ENCODE peak calls at places on chromosomes 5 and 9, in seven cellular contexts. X, A, B, Q, C, U and E are unnamed samples.

GRCh38 chr9:134365791-134366222 is 39.6 kb downstream of the RXRA start:
- DNase-seq in X (no peak), A (no peak), B (peak), Q (peak), C (peak), U (peak), E (no peak)

GRCh38 chr9:105064248-105065118 is 136.5 kb upstream of the ABCA1 start:
- DNase-seq in X (peak), A (peak), B (peak), Q (peak), C (peak), U (peak), E (peak)

GRCh38 chr9:3027260-3027659 is 183.4 kb upstream of the PUM3 start:
- DNase-seq in X (no peak), A (no peak), B (no peak), Q (no peak), C (no peak), U (no peak), E (no peak)

GRCh38 chr5:181283347-181283746 is 22.4 kb upstream of the TRIM52 start:
- DNase-seq in X (no peak), A (no peak), B (no peak), Q (no peak), C (no peak), U (no peak), E (no peak)

GRCh38 chr5:120938604-120939003 is 474.5 kb downstream of the PRR16 start:
- DNase-seq in X (no peak), A (no peak), B (no peak), Q (no peak), C (no peak), U (no peak), E (no peak)

GRCh38 chr5:93163010-93163663 is 417.9 kb downstream of the NR2F1-AS1 start:
- DNase-seq in X (peak), A (peak), B (no peak), Q (peak), C (peak), U (no peak), E (peak)

GRCh38 chr5:142959683-142960308 is 189.6 kb downstream of the ARHGAP26 start:
- DNase-seq in X (no peak), A (no peak), B (no peak), Q (peak), C (no peak), U (no peak), E (no peak)

GRCh38 chr9:5113994-5114748 is 71.3 kb downstream of the INSL6 start:
- DNase-seq in X (no peak), A (no peak), B (no peak), Q (no peak), C (no peak), U (no peak), E (no peak)

GRCh38 chr5:68898961-68899471 is 194.8 kb upstream of the SLC30A5 start:
- DNase-seq in X (peak), A (peak), B (no peak), Q (peak), C (peak), U (no peak), E (no peak)

GRCh38 chr9:123063172-123063508 is 29.7 kb downstream of the GPR21 start:
- DNase-seq in X (peak), A (no peak), B (no peak), Q (no peak), C (peak), U (no peak), E (no peak)

GRCh38 chr5:65037845-65038815 is 269.4 kb downstream of the CWC27 start:
- DNase-seq in X (no peak), A (no peak), B (no peak), Q (peak), C (no peak), U (no peak), E (no peak)

GRCh38 chr5:124736111-124736813 is 10.2 kb downstream of the ZNF608 start:
- DNase-seq in X (peak), A (peak), B (no peak), Q (no peak), C (no peak), U (no peak), E (no peak)

GRCh38 chr5:150163547-150164059 is 3.0 kb upstream of the CDX1 start:
- DNase-seq in X (no peak), A (no peak), B (peak), Q (no peak), C (no peak), U (peak), E (no peak)

GRCh38 chr9:121895274-121895835 is 197.8 kb downstream of the TTLL11 start:
- DNase-seq in X (no peak), A (no peak), B (no peak), Q (no peak), C (no peak), U (no peak), E (no peak)

GRCh38 chr5:66554884-66555283 is 41.3 kb upstream of the MAST4 start:
- DNase-seq in X (no peak), A (no peak), B (no peak), Q (no peak), C (no peak), U (no peak), E (no peak)

GRCh38 chr5:100623719-100624118 is 88.5 kb downstream of the FAM174A start:
- DNase-seq in X (no peak), A (peak), B (no peak), Q (peak), C (peak), U (no peak), E (peak)

GRCh38 chr9:14419302-14419937 is 105.5 kb upstream of the NFIB start:
- DNase-seq in X (no peak), A (no peak), B (no peak), Q (no peak), C (no peak), U (no peak), E (no peak)

GRCh38 chr5:160548949-160549665 is 127.5 kb downstream of the PTTG1 start:
- DNase-seq in X (peak), A (no peak), B (no peak), Q (peak), C (peak), U (no peak), E (no peak)

GRCh38 chr9:135275163-135275925 is 187.9 kb downstream of the OLFM1 start:
- DNase-seq in X (no peak), A (no peak), B (peak), Q (peak), C (no peak), U (no peak), E (no peak)

GRCh38 chr5:95141141-95141540 is 143.8 kb downstream of the MCTP1 start:
- DNase-seq in X (no peak), A (no peak), B (no peak), Q (no peak), C (no peak), U (no peak), E (no peak)

GRCh38 chr5:1187950-1188334 is 13.5 kb upstream of the SLC6A19 start:
- DNase-seq in X (no peak), A (no peak), B (no peak), Q (no peak), C (no peak), U (no peak), E (no peak)

GRCh38 chr9:89223398-89223977 is 44.9 kb upstream of the SHC3 start:
- DNase-seq in X (no peak), A (no peak), B (no peak), Q (no peak), C (no peak), U (no peak), E (no peak)

GRCh38 chr9:38062498-38063362 is 6.3 kb downstream of the SHB start:
- DNase-seq in X (no peak), A (peak), B (no peak), Q (peak), C (peak), U (no peak), E (peak)

GRCh38 chr9:77417570-77417969 is 230.6 kb downstream of the GNA14 start:
- DNase-seq in X (peak), A (peak), B (no peak), Q (peak), C (peak), U (no peak), E (no peak)

GRCh38 chr5:110625376-110625999 is 101.0 kb downstream of the TMEM232 start:
- DNase-seq in X (peak), A (no peak), B (no peak), Q (peak), C (peak), U (no peak), E (peak)

GRCh38 chr5:139131062-139131856 is 66.9 kb downstream of the SIL1 start:
- DNase-seq in X (no peak), A (no peak), B (peak), Q (no peak), C (peak), U (peak), E (no peak)

GRCh38 chr9:2260401-2261306 is 245.5 kb downstream of the SMARCA2 start:
- DNase-seq in X (peak), A (peak), B (peak), Q (peak), C (peak), U (no peak), E (no peak)

GRCh38 chr5:77946381-77947050 is 170.4 kb upstream of the TBCA start:
- DNase-seq in X (no peak), A (no peak), B (no peak), Q (no peak), C (no peak), U (no peak), E (peak)

GRCh38 chr9:84266087-84266561 is 74.4 kb downstream of the SLC28A3 start:
- DNase-seq in X (no peak), A (no peak), B (no peak), Q (peak), C (no peak), U (no peak), E (no peak)

GRCh38 chr9:91342575-91342974 is 19.1 kb downstream of the AUH start:
- DNase-seq in X (no peak), A (no peak), B (no peak), Q (no peak), C (no peak), U (no peak), E (no peak)

GRCh38 chr5:27702339-27702820 is 664.0 kb upstream of the CDH9 start:
- DNase-seq in X (peak), A (peak), B (no peak), Q (peak), C (peak), U (no peak), E (peak)

GRCh38 chr9:68489636-68490035 is 51.0 kb downstream of the TMEM252 start:
- DNase-seq in X (no peak), A (no peak), B (no peak), Q (no peak), C (no peak), U (no peak), E (peak)

GRCh38 chr9:76634356-76635054 is 129.7 kb upstream of the PCA3 start:
- DNase-seq in X (no peak), A (peak), B (no peak), Q (peak), C (peak), U (no peak), E (peak)

GRCh38 chr5:2094616-2094995 is 211.9 kb upstream of the IRX4 start:
- DNase-seq in X (no peak), A (no peak), B (no peak), Q (no peak), C (peak), U (no peak), E (no peak)

DNA sequence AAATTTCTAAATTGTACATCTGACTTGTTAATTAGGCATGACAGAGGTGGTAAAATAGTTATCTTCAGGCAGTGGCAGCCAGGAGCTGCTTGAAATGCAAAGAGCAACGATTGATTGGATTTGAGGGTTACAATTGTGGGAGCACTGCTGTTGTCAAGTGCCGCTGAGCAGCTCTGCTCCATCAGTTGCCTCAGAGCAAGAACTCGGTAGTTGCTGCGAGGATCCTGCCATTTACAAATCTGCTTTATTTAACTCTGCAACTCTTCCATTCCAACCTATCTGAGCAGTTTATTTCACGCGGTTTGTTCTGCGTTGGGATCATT is 12.6 kb downstream of the PBX3 start:
- DNase-seq in X (no peak), A (no peak), B (no peak), Q (no peak), C (no peak), U (no peak), E (no peak)
- H3K4me3 ChIP-seq in X (peak), A (no peak), B (peak), Q (no peak), C (peak), U (no peak), E (no peak)

DNA sequence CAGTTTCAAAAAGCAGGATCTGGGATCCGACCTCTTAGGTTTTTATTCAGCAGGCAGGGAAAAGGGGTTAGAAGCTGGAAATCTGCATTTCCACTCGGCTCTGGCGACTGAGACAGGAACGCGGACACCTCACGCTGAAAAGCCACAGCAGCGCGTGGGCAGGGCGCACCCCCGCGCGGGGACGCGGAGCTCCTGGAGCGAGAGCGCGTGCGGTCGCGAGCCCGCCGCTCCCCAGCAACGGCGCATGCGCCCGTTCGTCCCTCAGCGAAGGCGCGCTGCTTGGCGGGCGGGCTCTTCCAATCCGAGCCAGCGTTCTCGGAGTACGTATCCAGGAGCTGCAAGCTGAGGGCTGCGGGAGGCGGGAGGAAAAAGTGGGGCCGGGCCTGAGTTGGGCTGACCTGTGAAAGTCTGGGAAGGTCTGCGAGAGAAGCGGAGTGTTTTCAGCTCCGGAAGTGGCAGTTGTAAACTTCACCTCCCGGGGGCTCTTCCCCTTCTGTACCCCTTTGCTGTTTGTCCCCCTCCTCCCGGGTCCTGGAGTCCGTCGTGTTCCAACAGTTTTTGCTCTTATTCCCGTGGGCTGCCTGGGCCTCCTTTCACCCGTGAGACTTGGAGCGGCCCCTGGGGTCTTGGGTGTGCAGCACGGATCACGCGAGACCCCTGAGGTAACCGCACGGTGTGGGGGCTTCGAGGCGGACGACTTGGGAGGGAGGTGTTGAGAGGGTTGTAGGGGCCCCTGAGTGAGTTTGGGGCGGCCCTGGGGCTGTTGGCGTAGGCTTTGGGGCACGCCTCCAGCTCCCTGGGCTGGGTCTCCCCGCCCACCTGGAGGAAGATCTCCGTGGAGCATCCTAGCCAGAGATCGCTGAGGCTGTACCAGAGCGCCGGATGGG is at the start of gene CCDC171:
- DNase-seq in X (peak), A (peak), B (peak), Q (peak), C (peak), U (peak), E (peak)
- TF ChIP-seq CTCF in X (no peak), A (peak), B (no peak), Q (no peak), C (no peak), U (no peak), E (no peak)

DNA sequence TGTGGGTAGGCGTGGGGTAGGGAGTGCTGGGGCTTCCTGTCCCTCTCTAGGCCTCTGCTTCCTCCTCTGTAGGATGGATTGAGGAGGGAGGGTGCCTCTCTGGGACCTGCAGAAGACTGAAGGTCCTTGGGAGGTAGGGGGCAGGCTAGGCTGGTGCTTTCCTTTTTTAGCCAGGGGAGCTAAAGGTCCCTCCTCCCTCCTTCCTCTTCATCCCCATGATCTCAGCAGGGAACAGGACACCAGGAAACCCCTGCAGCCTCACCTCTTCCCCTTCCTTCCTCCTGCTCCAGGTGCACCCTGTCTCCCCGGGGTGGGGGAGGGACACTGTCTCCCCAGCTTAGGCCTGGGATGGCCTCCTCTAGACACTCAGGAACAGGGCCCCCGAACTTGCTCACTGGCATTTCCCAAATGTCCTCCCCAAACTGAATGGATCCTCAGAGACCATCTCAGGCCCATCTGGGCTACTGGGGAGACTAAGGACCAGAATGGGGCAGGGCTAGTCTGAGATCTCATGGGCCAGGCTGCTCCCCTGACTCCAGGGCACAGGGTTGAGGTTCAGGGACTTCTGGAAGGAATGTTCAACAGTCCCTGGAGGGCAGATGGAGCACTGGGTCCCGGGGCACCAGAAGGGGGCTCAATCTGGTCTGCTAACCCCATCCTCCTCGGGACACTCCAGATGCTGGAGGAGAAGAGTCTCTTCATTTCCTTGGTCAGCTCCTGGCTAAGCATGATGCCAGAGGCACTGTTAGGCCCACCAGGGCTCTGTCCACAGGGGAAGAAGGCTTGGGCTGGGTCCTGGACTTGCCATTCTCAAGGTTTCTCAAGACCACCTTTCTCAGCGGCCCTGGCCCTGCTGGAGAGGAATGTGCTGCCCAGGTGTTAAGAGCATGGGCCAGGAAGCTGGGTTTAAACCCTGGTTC is 8.2 kb downstream of the SH2D3C start:
- DNase-seq in X (no peak), A (no peak), B (no peak), Q (no peak), C (no peak), U (no peak), E (no peak)
- H3K4me3 ChIP-seq in X (no peak), A (peak), B (peak), Q (no peak), C (peak), U (peak), E (peak)

GRCh38 chr5:140690941-140691924 is at the start of the genes HARS1 and HARS2:
- DNase-seq in X (peak), A (peak), B (peak), Q (peak), C (peak), U (peak), E (peak)
- TF ChIP-seq CTCF in X (no peak), A (peak), B (no peak), Q (no peak), C (no peak), U (no peak), E (no peak)

GRCh38 chr5:125899006-125899405 is 524.2 kb upstream of the GRAMD2B start:
- DNase-seq in X (no peak), A (no peak), B (no peak), Q (no peak), C (no peak), U (no peak), E (no peak)
- H3K4me3 ChIP-seq in X (no peak), A (no peak), B (no peak), Q (no peak), C (no peak), U (no peak), E (no peak)

DNA sequence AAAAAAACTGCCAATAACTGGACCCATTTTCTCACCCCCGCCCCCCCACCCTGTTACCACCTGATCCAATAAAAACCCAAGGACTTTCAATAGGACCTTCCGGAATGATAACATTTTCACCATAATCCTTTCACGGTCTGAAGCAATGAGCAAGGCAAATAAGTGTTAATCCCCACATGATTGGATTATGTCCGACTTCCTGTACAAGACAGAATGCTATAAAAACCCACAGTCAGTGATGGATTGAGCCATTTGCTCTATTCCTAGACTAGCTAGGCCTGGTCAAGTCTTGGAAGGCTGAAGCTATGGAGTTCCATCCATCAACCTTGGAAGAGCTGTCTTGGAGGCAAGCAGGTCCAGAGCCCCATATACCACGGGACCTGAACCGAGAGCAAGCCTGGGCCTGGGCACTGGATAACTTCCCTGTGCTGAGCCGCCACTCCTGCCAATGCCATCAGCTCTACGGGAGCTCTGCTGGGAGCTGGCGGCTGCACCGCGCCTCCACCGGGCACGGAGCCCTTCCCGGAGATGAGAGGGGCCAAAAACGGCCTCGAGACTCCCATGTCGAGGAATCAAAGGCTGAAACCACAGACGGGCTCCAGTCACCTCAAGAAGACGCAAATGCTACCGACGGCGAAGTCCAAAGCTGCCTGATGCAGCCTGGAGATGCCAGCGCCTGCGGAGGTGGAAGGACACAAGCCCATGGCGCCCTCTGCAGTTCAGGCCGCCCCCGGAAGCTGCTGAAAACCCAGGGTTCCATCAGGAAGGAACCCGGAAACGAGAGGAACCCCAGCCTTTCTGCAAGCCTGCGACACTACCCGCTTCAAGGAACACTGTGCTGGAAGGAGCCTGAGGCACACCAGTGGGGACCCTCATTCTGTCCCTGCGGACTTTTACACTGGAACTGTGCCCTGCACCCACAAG is 69.2 kb downstream of the ANXA2R start:
- DNase-seq in X (no peak), A (no peak), B (no peak), Q (no peak), C (no peak), U (no peak), E (no peak)
- TF ChIP-seq CTCF in X (no peak), A (peak), B (no peak), Q (no peak), C (peak), U (peak), E (no peak)

GRCh38 chr9:15430920-15431844 is 8.5 kb downstream of the SNAPC3 start:
- DNase-seq in X (no peak), A (no peak), B (no peak), Q (peak), C (no peak), U (no peak), E (no peak)
- H3K4me3 ChIP-seq in X (no peak), A (no peak), B (no peak), Q (no peak), C (no peak), U (no peak), E (no peak)

DNA sequence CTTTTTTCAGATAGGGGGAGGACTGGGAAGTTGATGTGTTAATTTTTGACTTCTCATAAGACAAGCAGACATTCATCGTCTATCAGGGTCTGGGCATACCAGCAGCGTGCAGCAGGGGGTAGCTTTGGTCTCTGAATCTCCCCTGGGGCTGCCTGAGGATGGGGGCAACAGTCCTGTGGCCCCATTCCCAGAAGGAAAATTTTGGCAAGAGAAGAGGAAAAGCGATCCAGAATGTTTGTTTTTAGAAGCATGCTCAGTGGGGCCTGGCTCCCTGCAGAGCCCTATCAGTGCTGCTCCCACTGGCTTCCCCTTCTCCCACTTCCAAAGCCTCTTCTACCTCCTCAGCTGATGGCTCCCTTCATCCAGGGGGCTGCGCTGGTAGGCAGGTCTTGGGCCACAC is 194.8 kb upstream of the IL12B start:
- DNase-seq in X (no peak), A (no peak), B (no peak), Q (no peak), C (peak), U (no peak), E (no peak)
- TF ChIP-seq CTCF in X (no peak), A (peak), B (no peak), Q (no peak), C (no peak), U (peak), E (no peak)